ENCODE peak calls at places on chromosomes 1 and 21, in five cellular contexts. One of them, this sample, is unnamed.

GRCh38 chr1:183871142-183871541 is 66.2 kb downstream of the RGL1 start:
- DNase-seq in GM12865: peak
- DNase-seq in thyroid gland: no peak
- DNase-seq in K562: no peak
- DNase-seq in fibroblast of the aortic adventitia: peak
- DNase-seq in this sample: no peak

GRCh38 chr1:78691995-78692747 is 42.5 kb downstream of the IFI44 start:
- DNase-seq in thyroid gland: no peak
- DNase-seq in K562: no peak
- DNase-seq in GM12865: no peak
- DNase-seq in fibroblast of the aortic adventitia: peak
- DNase-seq in this sample: no peak

GRCh38 chr1:106962591-106962990 is 93.9 kb upstream of the PRMT6 start:
- DNase-seq in fibroblast of the aortic adventitia: no peak
- DNase-seq in GM12865: no peak
- DNase-seq in thyroid gland: no peak
- DNase-seq in K562: no peak
- DNase-seq in this sample: no peak

GRCh38 chr1:52127181-52128175 is 14.4 kb upstream of the ZFYVE9 start:
- DNase-seq in fibroblast of the aortic adventitia: peak
- DNase-seq in K562: no peak
- DNase-seq in GM12865: peak
- DNase-seq in thyroid gland: peak
- DNase-seq in this sample: no peak

GRCh38 chr1:172286629-172287076 is 133.8 kb upstream of the C1orf105 start:
- DNase-seq in K562: no peak
- DNase-seq in fibroblast of the aortic adventitia: peak
- DNase-seq in GM12865: no peak
- DNase-seq in thyroid gland: peak
- DNase-seq in this sample: no peak

GRCh38 chr1:51630393-51630792 is 13.5 kb downstream of the OSBPL9 start:
- DNase-seq in GM12865: no peak
- DNase-seq in K562: no peak
- DNase-seq in fibroblast of the aortic adventitia: no peak
- DNase-seq in thyroid gland: no peak
- DNase-seq in this sample: no peak

GRCh38 chr21:30354308-30355005 is 6.1 kb upstream of the KRTAP23-1 start:
- DNase-seq in GM12865: no peak
- DNase-seq in K562: no peak
- DNase-seq in fibroblast of the aortic adventitia: no peak
- DNase-seq in thyroid gland: no peak
- DNase-seq in this sample: no peak

GRCh38 chr1:243713470-243714186 is 136.4 kb downstream of the AKT3 start:
- DNase-seq in K562: no peak
- DNase-seq in GM12865: no peak
- DNase-seq in thyroid gland: no peak
- DNase-seq in fibroblast of the aortic adventitia: peak
- DNase-seq in this sample: no peak

DNA sequence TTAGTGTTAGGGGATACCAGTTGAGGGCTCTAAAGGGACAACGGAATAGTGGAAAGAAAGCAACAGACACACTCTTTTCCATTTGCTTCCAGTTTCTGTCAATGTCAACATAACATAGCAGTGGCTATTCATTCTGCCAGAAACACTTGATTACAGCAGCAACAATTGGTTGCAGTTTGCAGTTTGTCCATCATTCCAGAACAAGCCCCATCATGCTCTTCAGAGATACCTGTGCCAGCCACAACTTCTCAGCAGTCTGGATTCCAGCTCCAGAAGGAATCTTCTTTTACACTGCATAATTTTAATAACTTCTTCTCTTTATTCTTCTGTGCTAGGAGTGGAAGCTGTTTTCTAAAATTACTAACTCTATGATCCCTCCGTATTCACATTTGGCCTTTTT is 1521.4 kb downstream of the PLA2G4A start:
- DNase-seq in thyroid gland: no peak
- DNase-seq in fibroblast of the aortic adventitia: no peak
- DNase-seq in GM12865: no peak
- DNase-seq in K562: no peak
- DNase-seq in this sample: no peak
- TF ChIP-seq CTCF in thyroid gland: no peak
- TF ChIP-seq CTCF in fibroblast of the aortic adventitia: no peak
- TF ChIP-seq CTCF in GM12865: no peak
- TF ChIP-seq CTCF in K562: no peak
- TF ChIP-seq CTCF in this sample: no peak

DNA sequence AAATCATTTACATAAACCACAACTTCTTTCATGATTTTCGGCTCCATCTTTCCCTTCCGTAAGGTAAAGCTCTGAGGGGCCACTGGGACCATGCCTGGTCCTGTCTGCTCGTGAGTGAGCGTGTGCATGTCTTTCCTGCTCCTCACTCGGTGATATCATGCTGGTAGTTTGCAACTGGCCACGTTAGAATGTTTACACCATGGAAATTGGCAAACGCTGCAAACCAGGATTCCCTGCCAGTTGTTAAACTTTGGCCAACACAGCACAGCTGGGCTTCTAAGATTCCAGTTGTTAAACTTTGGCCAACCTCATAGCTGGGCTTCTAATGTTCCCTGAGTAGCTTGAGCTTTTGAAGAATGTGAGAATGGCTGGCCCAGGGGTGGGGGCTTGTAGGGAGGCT is 68.0 kb upstream of the ACTL8 start:
- DNase-seq in K562: no peak
- DNase-seq in GM12865: no peak
- DNase-seq in fibroblast of the aortic adventitia: peak
- DNase-seq in thyroid gland: no peak
- DNase-seq in this sample: no peak
- H3K4me3 ChIP-seq in K562: no peak
- H3K4me3 ChIP-seq in GM12865: no peak
- H3K4me3 ChIP-seq in fibroblast of the aortic adventitia: no peak
- H3K4me3 ChIP-seq in thyroid gland: no peak
- H3K4me3 ChIP-seq in this sample: no peak

DNA sequence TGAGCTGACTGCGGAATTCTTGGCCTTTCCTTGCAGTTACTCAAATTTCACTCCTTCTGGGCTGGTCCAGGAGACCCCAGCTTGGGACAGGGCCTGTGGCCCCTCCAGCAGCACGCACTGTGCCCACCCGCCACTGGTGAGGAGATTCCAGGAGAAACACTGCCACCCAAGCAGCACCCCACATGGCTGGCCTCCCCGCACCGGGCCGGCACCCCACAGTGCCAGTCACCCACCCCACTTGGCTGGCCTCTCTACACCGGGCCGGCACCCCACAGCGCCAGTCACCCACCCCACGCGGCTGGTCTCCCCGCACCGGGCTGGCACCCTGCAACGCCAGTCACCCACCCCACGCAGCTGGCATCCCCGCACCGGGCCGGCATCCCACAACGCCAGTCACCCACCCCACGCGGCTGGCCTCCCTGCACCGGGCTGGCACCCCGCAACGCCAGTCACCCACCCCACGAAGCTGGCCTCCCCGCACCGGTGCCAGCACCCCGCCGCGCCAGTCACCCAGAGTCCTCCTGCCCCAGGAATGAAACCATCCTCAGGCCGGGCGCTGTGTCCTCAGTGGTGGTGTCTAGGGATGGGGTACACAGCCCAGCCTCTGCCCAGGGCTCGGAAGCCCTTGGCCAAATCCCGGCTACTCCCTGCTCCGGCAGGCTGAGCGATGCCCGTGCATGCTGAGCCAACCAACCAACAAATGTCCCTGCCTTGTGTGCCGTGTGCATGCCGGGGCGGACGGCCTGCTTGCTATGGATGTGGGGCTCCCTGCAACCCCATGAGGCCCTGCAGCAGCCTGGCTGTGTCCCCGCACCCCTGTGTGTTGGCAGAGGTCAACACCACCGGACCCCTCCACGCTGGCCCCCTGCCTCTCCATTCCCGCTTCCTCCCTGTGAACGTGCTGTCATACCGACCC is 38.6 kb upstream of the TSPEAR start:
- DNase-seq in GM12865: no peak
- DNase-seq in fibroblast of the aortic adventitia: no peak
- DNase-seq in K562: no peak
- DNase-seq in thyroid gland: no peak
- DNase-seq in this sample: no peak
- TF ChIP-seq CTCF in GM12865: no peak
- TF ChIP-seq CTCF in fibroblast of the aortic adventitia: no peak
- TF ChIP-seq CTCF in K562: no peak
- TF ChIP-seq CTCF in thyroid gland: no peak
- TF ChIP-seq CTCF in this sample: no peak

GRCh38 chr1:2127181-2128145 is 67.1 kb downstream of the FAAP20 start:
- DNase-seq in thyroid gland: peak
- DNase-seq in fibroblast of the aortic adventitia: no peak
- DNase-seq in GM12865: no peak
- DNase-seq in K562: no peak
- DNase-seq in this sample: no peak
- H3K4me3 ChIP-seq in thyroid gland: no peak
- H3K4me3 ChIP-seq in fibroblast of the aortic adventitia: no peak
- H3K4me3 ChIP-seq in GM12865: no peak
- H3K4me3 ChIP-seq in K562: no peak
- H3K4me3 ChIP-seq in this sample: no peak

DNA sequence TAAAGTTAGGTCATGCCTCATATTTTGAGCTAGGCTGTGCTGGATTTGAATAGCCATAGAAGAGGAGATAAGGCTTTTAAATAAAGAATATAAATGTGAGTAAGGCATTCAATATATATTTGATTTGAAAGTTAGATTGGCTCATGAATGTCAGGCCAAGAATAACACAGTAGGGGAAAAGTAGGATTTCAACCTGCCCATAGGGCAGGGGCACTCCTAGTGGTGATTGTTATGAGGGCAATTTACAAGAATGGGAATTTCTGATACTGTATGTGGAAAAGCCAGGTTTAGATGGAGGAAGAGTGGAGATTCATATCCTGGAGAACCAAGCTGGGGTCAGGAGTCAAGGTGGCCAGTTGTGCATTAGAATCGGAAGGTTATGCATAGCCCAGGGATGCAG is 74.9 kb downstream of the DNAH14 start:
- DNase-seq in GM12865: no peak
- DNase-seq in K562: no peak
- DNase-seq in thyroid gland: no peak
- DNase-seq in fibroblast of the aortic adventitia: peak
- DNase-seq in this sample: no peak
- TF ChIP-seq CTCF in GM12865: peak
- TF ChIP-seq CTCF in K562: peak
- TF ChIP-seq CTCF in thyroid gland: no peak
- TF ChIP-seq CTCF in fibroblast of the aortic adventitia: peak
- TF ChIP-seq CTCF in this sample: no peak

DNA sequence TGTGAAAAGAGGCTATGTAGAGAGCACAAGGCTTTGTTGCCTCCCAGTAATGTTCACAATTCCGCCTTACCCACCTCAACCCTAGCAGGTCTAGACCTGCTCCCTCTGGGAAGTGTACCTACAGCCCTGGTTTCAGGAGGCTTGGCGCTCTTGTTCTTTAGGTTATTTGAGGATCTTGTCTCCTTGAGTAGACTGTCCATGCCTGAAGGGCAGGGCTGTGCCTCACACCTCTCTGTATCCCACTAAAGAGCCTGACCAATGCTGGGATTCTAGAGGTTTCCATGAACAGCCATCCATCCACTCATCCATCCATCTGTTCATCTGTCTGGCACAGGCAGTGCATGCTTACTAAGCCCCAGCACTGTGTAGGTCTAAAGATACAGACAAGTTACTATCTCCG is 1.0 kb downstream of the RAB7B start:
- DNase-seq in thyroid gland: no peak
- DNase-seq in fibroblast of the aortic adventitia: no peak
- DNase-seq in GM12865: no peak
- DNase-seq in K562: no peak
- DNase-seq in this sample: no peak
- H3K4me3 ChIP-seq in thyroid gland: no peak
- H3K4me3 ChIP-seq in fibroblast of the aortic adventitia: peak
- H3K4me3 ChIP-seq in GM12865: no peak
- H3K4me3 ChIP-seq in K562: no peak
- H3K4me3 ChIP-seq in this sample: no peak

This sample was measured in GM12864.